ENCODE peak calls at places on chromosomes 4 and X, in nine cellular contexts. W is right atrium auricular region; Y is hepatocyte; L is NCI-H1417; P is T1000; N is midbrain; G is NCI-H187; B is activated naive CD4-positive, alpha-beta T cell treated with anti-CD3 and anti-CD28 coated beads, Interleukin-2, amount 50 U/mL, for 72 hours; V is neural crest cell. O is an unnamed sample.
A peak's percentile ranks its signal among the peaks of the same experiment; 100 is the strongest.

GRCh38 chr4:22493523-22493922 is 22.3 kb downstream of the ADGRA3 start:
- DNase-seq in W (no peak), Y (no peak), L (no peak), P (no peak), N (no peak), G (no peak), B (no peak), V (no peak), O (no peak)

GRCh38 chr4:154164931-154165839 is 326.4 kb downstream of the DCHS2 start:
- DNase-seq in W (peak; percentile 64), Y (peak; percentile 16), L (no peak), P (peak; percentile 61), N (no peak), G (no peak), B (peak; percentile 28), V (no peak), O (peak; percentile 95)

GRCh38 chr4:103074598-103075434 is 1.7 kb downstream of the SLC9B2 start:
- DNase-seq in W (no peak), Y (no peak), L (no peak), P (no peak), N (no peak), G (no peak), B (no peak), V (no peak), O (no peak)

GRCh38 chr4:156774422-156774821 is 197.2 kb downstream of the PDGFC start:
- DNase-seq in W (no peak), Y (peak; percentile 27), L (no peak), P (no peak), N (no peak), G (no peak), B (no peak), V (no peak), O (peak; percentile 88)

GRCh38 chr4:90982787-90983186 is 855.6 kb downstream of the CCSER1 start:
- DNase-seq in W (no peak), Y (no peak), L (no peak), P (no peak), N (no peak), G (no peak), B (no peak), V (no peak), O (no peak)

GRCh38 chr4:2824329-2825183 is 19.1 kb upstream of the ADD1 start:
- DNase-seq in W (no peak), Y (no peak), L (no peak), P (no peak), N (no peak), G (no peak), B (no peak), V (no peak), O (no peak)

GRCh38 chr4:3174371-3175338 is 74.3 kb upstream of the MSANTD1 start:
- DNase-seq in W (no peak), Y (no peak), L (peak; percentile 97), P (no peak), N (no peak), G (peak; percentile 73), B (no peak), V (no peak), O (no peak)

GRCh38 chr4:13109536-13109935 is 374.6 kb downstream of the RAB28 start:
- DNase-seq in W (no peak), Y (no peak), L (no peak), P (no peak), N (no peak), G (no peak), B (no peak), V (no peak), O (no peak)

GRCh38 chr4:1416051-1416947 is 10.1 kb upstream of the NKX1-1 start:
- DNase-seq in W (peak; percentile 38), Y (peak; percentile 4), L (no peak), P (no peak), N (no peak), G (no peak), B (no peak), V (no peak), O (no peak)

GRCh38 chr4:683982-684571 is 4.9 kb downstream of the SLC49A3 start:
- DNase-seq in W (no peak), Y (peak; percentile 85), L (no peak), P (no peak), N (peak; percentile 80), G (no peak), B (peak; percentile 67), V (peak; percentile 54), O (peak; percentile 24)

GRCh38 chr4:81397635-81398034 is 74.1 kb downstream of the RASGEF1B start:
- DNase-seq in W (no peak), Y (no peak), L (no peak), P (no peak), N (no peak), G (no peak), B (no peak), V (no peak), O (no peak)

GRCh38 chrX:148905376-148905775 is 405.0 kb downstream of the AFF2 start:
- DNase-seq in W (no peak), Y (no peak), L (no peak), P (no peak), N (no peak), G (no peak), B (no peak), V (no peak), O (no peak)

GRCh38 chrX:122703762-122704161 is 480.3 kb upstream of the GRIA3 start:
- DNase-seq in W (no peak), Y (no peak), L (no peak), P (no peak), N (no peak), G (no peak), B (no peak), V (no peak), O (peak; percentile 33)

GRCh38 chr4:11685481-11685880 is 256.8 kb upstream of the HS3ST1 start:
- DNase-seq in W (no peak), Y (no peak), L (no peak), P (no peak), N (no peak), G (no peak), B (no peak), V (no peak), O (no peak)

GRCh38 chr4:151665022-151665421 is 95.8 kb downstream of the GATB start:
- DNase-seq in W (no peak), Y (no peak), L (no peak), P (no peak), N (no peak), G (no peak), B (no peak), V (no peak), O (no peak)